ENCODE peak calls at places on chromosomes 11 and 22, in six cellular contexts. U is lung microvascular endothelial cell; N is cardiac fibroblast; Z is hepatic stellate cell; W is stimulated activated CD4-positive, alpha-beta T cell treated with anti-CD3 and anti-CD28 coated beads, TNF-alpha, amount 100 ng/mL, for 1 hour; L is G401. O is an unnamed sample.

GRCh38 chr11:58769308-58769707 is 37.6 kb upstream of the GLYAT start:
- DNase-seq in W (no peak), U (no peak), N (no peak), L (no peak), Z (no peak), O (no peak)

GRCh38 chr22:46687045-46687444 is 51.0 kb downstream of the CERK start:
- DNase-seq in U (no peak), Z (no peak), N (no peak), W (no peak), L (no peak), O (no peak)

GRCh38 chr11:19071255-19071654 is 10.7 kb upstream of the MRGPRX2 start:
- DNase-seq in W (peak), L (peak), U (peak), Z (peak), N (peak), O (peak)

GRCh38 chr11:115226556-115226955 is 277.7 kb downstream of the CADM1 start:
- DNase-seq in W (no peak), U (no peak), Z (no peak), N (peak), L (no peak), O (no peak)

GRCh38 chr22:35043251-35043931 is 22.6 kb upstream of the ISX start:
- DNase-seq in Z (no peak), L (no peak), U (peak), N (no peak), W (no peak), O (no peak)

GRCh38 chr11:8025123-8025522 is 38.0 kb downstream of the EIF3F start:
- DNase-seq in W (no peak), U (no peak), N (no peak), Z (no peak), L (no peak), O (no peak)

GRCh38 chr11:777288-778255 is at the start of gene GATD1:
- DNase-seq in N (peak), U (peak), Z (peak), L (peak), W (peak), O (peak)

GRCh38 chr11:70467196-70468085 is 69.1 kb downstream of the CTTN start:
- DNase-seq in L (peak), Z (peak), U (peak), N (peak), W (no peak), O (peak)

GRCh38 chr11:102989379-102990047 is 34.0 kb upstream of the MMP13 start:
- DNase-seq in N (no peak), U (no peak), W (no peak), L (no peak), Z (peak), O (no peak)

GRCh38 chr11:34565417-34566208 is 52.0 kb upstream of the ELF5 start:
- DNase-seq in W (no peak), U (no peak), Z (no peak), N (no peak), L (no peak), O (no peak)

GRCh38 chr11:110130642-110131238 is 37.5 kb downstream of the ZC3H12C start:
- DNase-seq in U (no peak), N (peak), Z (no peak), L (no peak), W (no peak), O (no peak)

GRCh38 chr11:119284344-119285157 is 32.4 kb downstream of the MCAM start:
- DNase-seq in L (peak), W (no peak), N (peak), Z (peak), U (peak), O (no peak)

GRCh38 chr11:44877908-44878459 is 72.7 kb downstream of the TP53I11 start:
- DNase-seq in L (no peak), U (peak), N (peak), W (no peak), Z (no peak), O (no peak)

GRCh38 chr22:37599161-37599560 is 9.5 kb upstream of the GGA1 start:
- DNase-seq in U (no peak), Z (no peak), N (no peak), W (no peak), L (no peak), O (no peak)

GRCh38 chr11:28132541-28132940 is 24.4 kb downstream of the METTL15 start:
- DNase-seq in N (no peak), U (no peak), Z (no peak), L (no peak), W (no peak), O (no peak)

O was measured in aorta.